ENCODE peak calls at places on chromosomes 4 and X, in ten cellular contexts. One of them, this sample, is unnamed.

GRCh38 chr4:48557478-48557877 is 67.4 kb downstream of the ZAR1 start:
- DNase-seq in SK-N-SH: peak
- DNase-seq in fibroblast of pulmonary artery: peak
- DNase-seq in heart right ventricle: no peak
- DNase-seq in AG04450: no peak
- DNase-seq in nephron progenitor cell: no peak
- DNase-seq in progenitor cell of endocrine pancreas: no peak
- DNase-seq in fibroblast of mammary gland: peak
- DNase-seq in MM.1S: no peak
- DNase-seq in tibial artery: no peak
- DNase-seq in this sample: no peak

GRCh38 chr4:4866124-4866832 is 6.8 kb downstream of the MSX1 start:
- DNase-seq in SK-N-SH: peak
- DNase-seq in fibroblast of pulmonary artery: no peak
- DNase-seq in heart right ventricle: no peak
- DNase-seq in AG04450: no peak
- DNase-seq in nephron progenitor cell: peak
- DNase-seq in progenitor cell of endocrine pancreas: no peak
- DNase-seq in fibroblast of mammary gland: no peak
- DNase-seq in MM.1S: no peak
- DNase-seq in tibial artery: no peak
- DNase-seq in this sample: peak

GRCh38 chrX:80648023-80648422 is 161.7 kb downstream of the BRWD3 start:
- DNase-seq in SK-N-SH: peak
- DNase-seq in fibroblast of pulmonary artery: peak
- DNase-seq in heart right ventricle: no peak
- DNase-seq in AG04450: no peak
- DNase-seq in nephron progenitor cell: no peak
- DNase-seq in progenitor cell of endocrine pancreas: no peak
- DNase-seq in fibroblast of mammary gland: peak
- DNase-seq in MM.1S: no peak
- DNase-seq in tibial artery: no peak
- DNase-seq in this sample: no peak

GRCh38 chr4:147160908-147161513 is 215.3 kb upstream of the TTC29 start:
- DNase-seq in SK-N-SH: peak
- DNase-seq in fibroblast of pulmonary artery: peak
- DNase-seq in heart right ventricle: peak
- DNase-seq in AG04450: peak
- DNase-seq in nephron progenitor cell: peak
- DNase-seq in progenitor cell of endocrine pancreas: no peak
- DNase-seq in fibroblast of mammary gland: peak
- DNase-seq in MM.1S: peak
- DNase-seq in tibial artery: no peak
- DNase-seq in this sample: peak

GRCh38 chr4:112296949-112297483 is at the start of gene ALPK1:
- DNase-seq in SK-N-SH: peak
- DNase-seq in fibroblast of pulmonary artery: peak
- DNase-seq in heart right ventricle: no peak
- DNase-seq in AG04450: peak
- DNase-seq in nephron progenitor cell: no peak
- DNase-seq in progenitor cell of endocrine pancreas: no peak
- DNase-seq in fibroblast of mammary gland: peak
- DNase-seq in MM.1S: peak
- DNase-seq in tibial artery: no peak
- DNase-seq in this sample: peak

GRCh38 chr4:19266566-19266965 is 985.1 kb upstream of the SLIT2 start:
- DNase-seq in SK-N-SH: no peak
- DNase-seq in fibroblast of pulmonary artery: no peak
- DNase-seq in heart right ventricle: no peak
- DNase-seq in AG04450: no peak
- DNase-seq in nephron progenitor cell: no peak
- DNase-seq in progenitor cell of endocrine pancreas: no peak
- DNase-seq in fibroblast of mammary gland: no peak
- DNase-seq in MM.1S: no peak
- DNase-seq in tibial artery: no peak
- DNase-seq in this sample: no peak

GRCh38 chr4:172652369-172652768 is 516.2 kb upstream of the GALNT7 start:
- DNase-seq in SK-N-SH: no peak
- DNase-seq in fibroblast of pulmonary artery: no peak
- DNase-seq in heart right ventricle: no peak
- DNase-seq in AG04450: no peak
- DNase-seq in nephron progenitor cell: no peak
- DNase-seq in progenitor cell of endocrine pancreas: no peak
- DNase-seq in fibroblast of mammary gland: no peak
- DNase-seq in MM.1S: no peak
- DNase-seq in tibial artery: no peak
- DNase-seq in this sample: no peak

GRCh38 chr4:153110739-153111138 is 93.5 kb upstream of the TRIM2 start:
- DNase-seq in SK-N-SH: no peak
- DNase-seq in fibroblast of pulmonary artery: no peak
- DNase-seq in heart right ventricle: no peak
- DNase-seq in AG04450: no peak
- DNase-seq in nephron progenitor cell: no peak
- DNase-seq in progenitor cell of endocrine pancreas: no peak
- DNase-seq in fibroblast of mammary gland: no peak
- DNase-seq in MM.1S: no peak
- DNase-seq in tibial artery: no peak
- DNase-seq in this sample: no peak

GRCh38 chrX:84188320-84188834 is 378 bp upstream of the RPS6KA6 start:
- DNase-seq in SK-N-SH: peak
- DNase-seq in fibroblast of pulmonary artery: peak
- DNase-seq in heart right ventricle: peak
- DNase-seq in AG04450: peak
- DNase-seq in nephron progenitor cell: peak
- DNase-seq in progenitor cell of endocrine pancreas: peak
- DNase-seq in fibroblast of mammary gland: peak
- DNase-seq in MM.1S: peak
- DNase-seq in tibial artery: peak
- DNase-seq in this sample: no peak

GRCh38 chr4:129994715-129995114 is 898.8 kb downstream of the C4orf33 start:
- DNase-seq in SK-N-SH: no peak
- DNase-seq in fibroblast of pulmonary artery: no peak
- DNase-seq in heart right ventricle: no peak
- DNase-seq in AG04450: no peak
- DNase-seq in nephron progenitor cell: no peak
- DNase-seq in progenitor cell of endocrine pancreas: no peak
- DNase-seq in fibroblast of mammary gland: no peak
- DNase-seq in MM.1S: no peak
- DNase-seq in tibial artery: no peak
- DNase-seq in this sample: no peak

GRCh38 chr4:24160358-24160757 is 270.5 kb upstream of the PPARGC1A start:
- DNase-seq in SK-N-SH: no peak
- DNase-seq in fibroblast of pulmonary artery: no peak
- DNase-seq in heart right ventricle: no peak
- DNase-seq in AG04450: no peak
- DNase-seq in nephron progenitor cell: no peak
- DNase-seq in progenitor cell of endocrine pancreas: no peak
- DNase-seq in fibroblast of mammary gland: no peak
- DNase-seq in MM.1S: no peak
- DNase-seq in tibial artery: no peak
- DNase-seq in this sample: no peak

GRCh38 chr4:3352918-3353594 is 60.2 kb downstream of the RGS12 start:
- DNase-seq in SK-N-SH: no peak
- DNase-seq in fibroblast of pulmonary artery: no peak
- DNase-seq in heart right ventricle: no peak
- DNase-seq in AG04450: no peak
- DNase-seq in nephron progenitor cell: no peak
- DNase-seq in progenitor cell of endocrine pancreas: no peak
- DNase-seq in fibroblast of mammary gland: no peak
- DNase-seq in MM.1S: no peak
- DNase-seq in tibial artery: no peak
- DNase-seq in this sample: no peak

GRCh38 chr4:978957-979701 is 5.8 kb upstream of the DGKQ start:
- DNase-seq in SK-N-SH: no peak
- DNase-seq in fibroblast of pulmonary artery: peak
- DNase-seq in heart right ventricle: no peak
- DNase-seq in AG04450: peak
- DNase-seq in nephron progenitor cell: no peak
- DNase-seq in progenitor cell of endocrine pancreas: no peak
- DNase-seq in fibroblast of mammary gland: peak
- DNase-seq in MM.1S: no peak
- DNase-seq in tibial artery: no peak
- DNase-seq in this sample: no peak

GRCh38 chr4:87078987-87079469 is 141.4 kb downstream of the KLHL8 start:
- DNase-seq in SK-N-SH: no peak
- DNase-seq in fibroblast of pulmonary artery: peak
- DNase-seq in heart right ventricle: no peak
- DNase-seq in AG04450: peak
- DNase-seq in nephron progenitor cell: no peak
- DNase-seq in progenitor cell of endocrine pancreas: no peak
- DNase-seq in fibroblast of mammary gland: peak
- DNase-seq in MM.1S: no peak
- DNase-seq in tibial artery: peak
- DNase-seq in this sample: no peak

GRCh38 chr4:109332926-109333464 is 30.5 kb upstream of the COL25A1 start:
- DNase-seq in SK-N-SH: no peak
- DNase-seq in fibroblast of pulmonary artery: peak
- DNase-seq in heart right ventricle: no peak
- DNase-seq in AG04450: no peak
- DNase-seq in nephron progenitor cell: no peak
- DNase-seq in progenitor cell of endocrine pancreas: no peak
- DNase-seq in fibroblast of mammary gland: peak
- DNase-seq in MM.1S: no peak
- DNase-seq in tibial artery: no peak
- DNase-seq in this sample: no peak

GRCh38 chrX:37603938-37604409 is 32.5 kb downstream of the LANCL3 start:
- DNase-seq in SK-N-SH: no peak
- DNase-seq in fibroblast of pulmonary artery: no peak
- DNase-seq in heart right ventricle: peak
- DNase-seq in AG04450: no peak
- DNase-seq in nephron progenitor cell: no peak
- DNase-seq in progenitor cell of endocrine pancreas: no peak
- DNase-seq in fibroblast of mammary gland: no peak
- DNase-seq in MM.1S: no peak
- DNase-seq in tibial artery: no peak
- DNase-seq in this sample: no peak

GRCh38 chr4:186345184-186345583 is 79.2 kb downstream of the F11 start:
- DNase-seq in SK-N-SH: no peak
- DNase-seq in fibroblast of pulmonary artery: no peak
- DNase-seq in heart right ventricle: no peak
- DNase-seq in AG04450: no peak
- DNase-seq in nephron progenitor cell: no peak
- DNase-seq in progenitor cell of endocrine pancreas: no peak
- DNase-seq in fibroblast of mammary gland: no peak
- DNase-seq in MM.1S: no peak
- DNase-seq in tibial artery: no peak
- DNase-seq in this sample: no peak
- TF ChIP-seq CTCF in SK-N-SH: no peak
- TF ChIP-seq CTCF in fibroblast of pulmonary artery: no peak
- TF ChIP-seq CTCF in heart right ventricle: no peak
- TF ChIP-seq CTCF in AG04450: no peak
- TF ChIP-seq CTCF in nephron progenitor cell: no peak
- TF ChIP-seq CTCF in progenitor cell of endocrine pancreas: no peak
- TF ChIP-seq CTCF in fibroblast of mammary gland: no peak
- TF ChIP-seq CTCF in MM.1S: no peak
- TF ChIP-seq CTCF in tibial artery: no peak
- TF ChIP-seq CTCF in this sample: no peak

DNA sequence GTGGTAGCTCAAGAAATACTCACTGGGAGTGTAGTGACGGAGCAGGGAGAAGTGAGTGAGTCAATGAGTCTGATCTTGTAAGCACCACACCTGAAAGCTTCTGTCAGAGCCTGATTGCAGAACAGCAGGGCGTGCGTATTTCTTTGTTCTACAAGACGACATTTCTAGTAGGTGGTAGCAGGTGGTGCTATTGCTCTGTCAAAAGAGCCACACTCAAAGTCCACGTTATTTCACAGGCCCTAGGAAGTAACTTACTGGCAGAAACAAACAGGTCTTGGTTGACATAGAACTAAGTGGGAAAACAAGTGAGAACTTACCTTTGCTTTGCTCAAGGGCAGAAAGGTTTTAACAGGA is 46.4 kb upstream of the SPRY1 start:
- DNase-seq in SK-N-SH: no peak
- DNase-seq in fibroblast of pulmonary artery: peak
- DNase-seq in heart right ventricle: no peak
- DNase-seq in AG04450: no peak
- DNase-seq in nephron progenitor cell: no peak
- DNase-seq in progenitor cell of endocrine pancreas: no peak
- DNase-seq in fibroblast of mammary gland: peak
- DNase-seq in MM.1S: no peak
- DNase-seq in tibial artery: no peak
- DNase-seq in this sample: no peak
- TF ChIP-seq CTCF in SK-N-SH: peak
- TF ChIP-seq CTCF in fibroblast of pulmonary artery: no peak
- TF ChIP-seq CTCF in heart right ventricle: no peak
- TF ChIP-seq CTCF in AG04450: peak
- TF ChIP-seq CTCF in nephron progenitor cell: no peak
- TF ChIP-seq CTCF in progenitor cell of endocrine pancreas: peak
- TF ChIP-seq CTCF in fibroblast of mammary gland: no peak
- TF ChIP-seq CTCF in MM.1S: no peak
- TF ChIP-seq CTCF in tibial artery: no peak
- TF ChIP-seq CTCF in this sample: no peak

GRCh38 chrX:39705299-39705698 is 392.5 kb downstream of the BCOR start:
- DNase-seq in SK-N-SH: no peak
- DNase-seq in fibroblast of pulmonary artery: peak
- DNase-seq in heart right ventricle: peak
- DNase-seq in AG04450: peak
- DNase-seq in nephron progenitor cell: no peak
- DNase-seq in progenitor cell of endocrine pancreas: no peak
- DNase-seq in fibroblast of mammary gland: peak
- DNase-seq in MM.1S: no peak
- DNase-seq in tibial artery: peak
- DNase-seq in this sample: no peak
- TF ChIP-seq CTCF in SK-N-SH: peak
- TF ChIP-seq CTCF in fibroblast of pulmonary artery: peak
- TF ChIP-seq CTCF in heart right ventricle: peak
- TF ChIP-seq CTCF in AG04450: peak
- TF ChIP-seq CTCF in nephron progenitor cell: peak
- TF ChIP-seq CTCF in progenitor cell of endocrine pancreas: peak
- TF ChIP-seq CTCF in fibroblast of mammary gland: peak
- TF ChIP-seq CTCF in MM.1S: peak
- TF ChIP-seq CTCF in tibial artery: peak
- TF ChIP-seq CTCF in this sample: no peak

DNA sequence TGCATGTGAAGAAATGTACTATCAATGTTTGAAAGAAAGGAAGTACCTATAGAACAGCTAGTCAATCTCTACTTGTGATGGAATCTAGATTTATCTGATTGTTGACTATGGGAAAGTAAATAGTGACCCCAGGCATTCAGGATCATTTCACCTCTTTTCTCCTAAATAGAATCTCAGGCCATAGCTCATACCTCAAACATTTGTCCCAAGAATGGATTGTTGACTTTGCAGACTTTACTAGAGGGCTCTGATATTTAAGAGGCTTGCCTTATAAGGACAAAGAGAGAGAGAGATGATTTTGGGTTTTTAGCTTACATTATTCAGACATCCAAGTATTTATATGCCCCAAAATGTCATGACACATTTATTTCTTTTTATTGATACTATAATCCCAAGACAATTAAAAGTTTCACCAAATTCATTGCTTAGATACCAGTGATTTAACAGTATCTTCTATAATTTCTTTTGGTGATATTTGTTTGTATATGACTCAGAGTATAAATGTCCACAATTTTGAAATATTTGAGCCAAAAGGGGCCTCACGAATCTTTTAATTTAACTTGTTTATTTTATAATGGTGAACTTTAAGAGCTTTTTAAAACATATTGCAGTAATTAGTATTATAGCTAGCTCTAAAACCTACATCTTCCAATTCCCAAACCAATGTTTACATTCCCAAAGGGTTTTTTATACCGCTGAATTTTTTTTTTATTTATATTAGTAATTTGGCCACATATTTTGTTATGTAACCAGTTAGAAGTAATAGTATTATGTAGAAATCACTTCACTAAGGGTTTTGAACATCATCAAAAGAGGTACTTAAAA is 614.1 kb downstream of the PCDH7 start:
- DNase-seq in SK-N-SH: no peak
- DNase-seq in fibroblast of pulmonary artery: no peak
- DNase-seq in heart right ventricle: no peak
- DNase-seq in AG04450: no peak
- DNase-seq in nephron progenitor cell: no peak
- DNase-seq in progenitor cell of endocrine pancreas: no peak
- DNase-seq in fibroblast of mammary gland: no peak
- DNase-seq in MM.1S: no peak
- DNase-seq in tibial artery: no peak
- DNase-seq in this sample: no peak
- TF ChIP-seq CTCF in SK-N-SH: no peak
- TF ChIP-seq CTCF in fibroblast of pulmonary artery: no peak
- TF ChIP-seq CTCF in heart right ventricle: no peak
- TF ChIP-seq CTCF in AG04450: no peak
- TF ChIP-seq CTCF in nephron progenitor cell: no peak
- TF ChIP-seq CTCF in progenitor cell of endocrine pancreas: no peak
- TF ChIP-seq CTCF in fibroblast of mammary gland: no peak
- TF ChIP-seq CTCF in MM.1S: no peak
- TF ChIP-seq CTCF in tibial artery: no peak
- TF ChIP-seq CTCF in this sample: no peak

This sample was measured in GM20000.